ENCODE peak calls at places on chromosomes 3 and 15, in six cellular contexts. F, N, V, X, L and T are unnamed samples.

GRCh38 chr15:28456476-28457395 is 76.0 kb downstream of the GOLGA8G start:
- DNase-seq in F (no peak), N (no peak), V (no peak), X (no peak), L (no peak), T (no peak)

GRCh38 chr3:155494332-155494731 is 200.8 kb upstream of the STRIT1 start:
- DNase-seq in F (no peak), N (no peak), V (peak), X (no peak), L (no peak), T (no peak)

GRCh38 chr15:86855962-86856361 is 776.3 kb downstream of the AGBL1 start:
- DNase-seq in F (no peak), N (no peak), V (no peak), X (no peak), L (no peak), T (no peak)

GRCh38 chr15:75508741-75509532 is 57.4 kb upstream of the SIN3A start:
- DNase-seq in F (no peak), N (peak), V (peak), X (no peak), L (peak), T (peak)

GRCh38 chr3:59081071-59081470 is 31.2 kb upstream of the CFAP20DC start:
- DNase-seq in F (no peak), N (no peak), V (no peak), X (no peak), L (no peak), T (no peak)

GRCh38 chr3:70065666-70066253 is 66.2 kb downstream of the SAMMSON start:
- DNase-seq in F (no peak), N (no peak), V (no peak), X (no peak), L (no peak), T (no peak)

GRCh38 chr3:123929325-123929724 is 31.7 kb downstream of the CCDC14 start:
- DNase-seq in F (no peak), N (no peak), V (no peak), X (no peak), L (no peak), T (no peak)

GRCh38 chr3:126895178-126896066 is 87.5 kb upstream of the PLXNA1 start:
- DNase-seq in F (peak), N (peak), V (no peak), X (no peak), L (peak), T (peak)